ENCODE peak calls at places on chromosomes 6 and 20, in eight cellular contexts. One of them, this sample, is unnamed.

GRCh38 chr6:148760568-148761531 is 14.0 kb downstream of the UST start:
- DNase-seq in HepG2: no peak
- DNase-seq in GM12878: peak; percentile 64
- DNase-seq in stomach: peak; percentile 35
- DNase-seq in HCT116: no peak
- DNase-seq in SK-N-SH: no peak
- DNase-seq in HL-60: peak; percentile 34
- DNase-seq in GM23338: peak; percentile 68
- DNase-seq in this sample: peak; percentile 93

GRCh38 chr6:35719830-35720733 is 16.8 kb upstream of the ARMC12 start:
- DNase-seq in GM23338: peak; percentile 58
- DNase-seq in SK-N-SH: peak; percentile 63
- DNase-seq in GM12878: peak; percentile 70
- DNase-seq in HL-60: peak; percentile 73
- DNase-seq in stomach: no peak
- DNase-seq in HCT116: no peak
- DNase-seq in HepG2: no peak
- DNase-seq in this sample: peak; percentile 79

GRCh38 chr20:35174458-35175216 is 2.8 kb downstream of the PROCR start:
- DNase-seq in GM23338: peak; percentile 81
- DNase-seq in GM12878: no peak
- DNase-seq in SK-N-SH: peak; percentile 74
- DNase-seq in stomach: peak; percentile 64
- DNase-seq in HCT116: no peak
- DNase-seq in HL-60: no peak
- DNase-seq in HepG2: peak; percentile 84
- DNase-seq in this sample: no peak

GRCh38 chr6:158799051-158799792 is 19.9 kb downstream of the EZR start:
- DNase-seq in HL-60: no peak
- DNase-seq in HepG2: peak; percentile 72
- DNase-seq in HCT116: no peak
- DNase-seq in stomach: peak; percentile 73
- DNase-seq in SK-N-SH: peak; percentile 72
- DNase-seq in GM23338: no peak
- DNase-seq in GM12878: no peak
- DNase-seq in this sample: no peak

GRCh38 chr6:140380371-140381218 is 1006.1 kb upstream of the CITED2 start:
- DNase-seq in HepG2: peak; percentile 88
- DNase-seq in stomach: no peak
- DNase-seq in GM12878: no peak
- DNase-seq in HL-60: peak; percentile 46
- DNase-seq in SK-N-SH: no peak
- DNase-seq in GM23338: no peak
- DNase-seq in HCT116: no peak
- DNase-seq in this sample: no peak

GRCh38 chr6:151448623-151449022 is 3.3 kb downstream of the RMND1 start:
- DNase-seq in GM23338: peak; percentile 31
- DNase-seq in HepG2: no peak
- DNase-seq in HL-60: no peak
- DNase-seq in GM12878: no peak
- DNase-seq in HCT116: no peak
- DNase-seq in SK-N-SH: no peak
- DNase-seq in stomach: no peak
- DNase-seq in this sample: no peak

GRCh38 chr6:170152989-170153388 is 137.9 kb downstream of the DLL1 start:
- DNase-seq in GM23338: peak; percentile 65
- DNase-seq in GM12878: no peak
- DNase-seq in HL-60: peak; percentile 21
- DNase-seq in stomach: peak; percentile 85
- DNase-seq in HepG2: peak; percentile 32
- DNase-seq in SK-N-SH: no peak
- DNase-seq in HCT116: peak; percentile 63
- DNase-seq in this sample: no peak

GRCh38 chr20:49892260-49893216 is 22.8 kb downstream of the SPATA2 start:
- DNase-seq in GM12878: no peak
- DNase-seq in HCT116: no peak
- DNase-seq in HepG2: no peak
- DNase-seq in stomach: no peak
- DNase-seq in SK-N-SH: no peak
- DNase-seq in HL-60: peak; percentile 42
- DNase-seq in GM23338: no peak
- DNase-seq in this sample: peak; percentile 61

GRCh38 chr6:1182722-1183521 is 129.0 kb upstream of the FOXQ1 start:
- DNase-seq in stomach: peak; percentile 54
- DNase-seq in SK-N-SH: no peak
- DNase-seq in GM23338: no peak
- DNase-seq in GM12878: no peak
- DNase-seq in HCT116: no peak
- DNase-seq in HepG2: peak; percentile 74
- DNase-seq in HL-60: no peak
- DNase-seq in this sample: no peak

GRCh38 chr6:30156262-30156599 is 4.8 kb downstream of the TRIM10 start:
- DNase-seq in GM12878: no peak
- DNase-seq in HepG2: peak; percentile 49
- DNase-seq in GM23338: no peak
- DNase-seq in SK-N-SH: no peak
- DNase-seq in stomach: no peak
- DNase-seq in HCT116: peak; percentile 82
- DNase-seq in HL-60: no peak
- DNase-seq in this sample: no peak
- TF ChIP-seq POLR2AphosphoS5 in GM12878: no peak
- TF ChIP-seq POLR2AphosphoS5 in HepG2: no peak
- TF ChIP-seq POLR2AphosphoS5 in GM23338: no peak
- TF ChIP-seq POLR2AphosphoS5 in SK-N-SH: no peak
- TF ChIP-seq POLR2AphosphoS5 in stomach: no peak
- TF ChIP-seq POLR2AphosphoS5 in HCT116: peak; percentile 53
- TF ChIP-seq POLR2AphosphoS5 in HL-60: no peak
- TF ChIP-seq POLR2AphosphoS5 in this sample: no peak

DNA sequence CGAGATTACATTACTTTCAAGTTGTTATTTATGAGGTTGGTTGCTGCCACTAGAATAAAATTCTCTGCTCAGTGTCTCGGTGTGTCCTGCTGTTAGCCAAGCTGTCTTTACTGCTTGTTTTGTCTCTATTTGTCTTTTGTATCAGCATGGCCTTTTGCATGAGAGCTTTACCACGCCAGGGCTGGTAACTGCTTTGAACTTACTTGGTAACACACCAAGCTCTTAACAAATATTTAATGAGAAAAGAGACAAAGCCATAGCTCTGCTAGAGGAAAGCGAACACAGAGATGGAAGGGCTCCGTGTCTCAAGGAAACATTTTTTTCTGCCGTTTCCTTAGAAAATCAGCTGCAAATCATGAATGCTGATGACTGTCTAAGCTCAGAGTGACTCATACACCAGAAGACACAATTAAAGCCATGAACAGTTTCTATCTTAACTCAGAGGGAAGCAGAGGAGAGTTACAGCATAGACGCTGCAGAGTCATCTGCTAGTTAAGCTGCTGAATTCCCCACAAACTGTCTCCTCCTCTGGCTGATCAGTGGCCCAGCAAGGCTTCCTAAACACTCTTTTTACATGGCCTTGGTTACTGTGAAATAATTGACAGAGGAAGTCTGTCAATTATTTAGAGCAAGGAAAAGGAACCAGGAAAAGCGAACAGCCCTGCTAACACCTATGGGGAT is 44.8 kb downstream of the AGPAT4 start:
- DNase-seq in HCT116: no peak
- DNase-seq in GM12878: no peak
- DNase-seq in HL-60: no peak
- DNase-seq in SK-N-SH: no peak
- DNase-seq in HepG2: no peak
- DNase-seq in stomach: no peak
- DNase-seq in GM23338: no peak
- DNase-seq in this sample: no peak
- TF ChIP-seq POLR2AphosphoS5 in HCT116: no peak
- TF ChIP-seq POLR2AphosphoS5 in GM12878: no peak
- TF ChIP-seq POLR2AphosphoS5 in HL-60: no peak
- TF ChIP-seq POLR2AphosphoS5 in SK-N-SH: peak; percentile 53
- TF ChIP-seq POLR2AphosphoS5 in HepG2: no peak
- TF ChIP-seq POLR2AphosphoS5 in stomach: no peak
- TF ChIP-seq POLR2AphosphoS5 in GM23338: no peak
- TF ChIP-seq POLR2AphosphoS5 in this sample: peak; percentile 77

DNA sequence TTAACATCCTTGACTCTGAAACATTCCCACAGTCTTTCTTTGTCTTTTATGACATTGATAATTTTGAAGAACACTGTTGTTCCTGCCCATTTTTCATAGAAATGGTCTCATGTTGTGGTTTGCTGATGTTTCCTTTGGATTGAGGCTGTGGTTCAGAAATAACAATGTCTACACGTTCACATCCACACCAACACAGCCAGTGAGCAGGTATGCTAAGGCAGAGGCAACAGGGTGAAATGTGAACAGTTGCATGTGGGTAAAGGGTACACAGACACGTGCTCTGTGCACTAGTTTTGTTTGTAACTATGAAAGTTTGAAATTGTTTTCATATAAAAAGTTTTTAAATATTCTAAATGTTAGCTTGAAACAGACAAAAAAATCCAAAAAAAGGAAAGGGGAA is 78.4 kb downstream of the GINS1 start:
- DNase-seq in HCT116: no peak
- DNase-seq in HepG2: no peak
- DNase-seq in HL-60: no peak
- DNase-seq in stomach: no peak
- DNase-seq in GM23338: no peak
- DNase-seq in SK-N-SH: no peak
- DNase-seq in GM12878: no peak
- DNase-seq in this sample: no peak
- TF ChIP-seq POLR2AphosphoS5 in HCT116: no peak
- TF ChIP-seq POLR2AphosphoS5 in HepG2: no peak
- TF ChIP-seq POLR2AphosphoS5 in HL-60: no peak
- TF ChIP-seq POLR2AphosphoS5 in stomach: no peak
- TF ChIP-seq POLR2AphosphoS5 in GM23338: no peak
- TF ChIP-seq POLR2AphosphoS5 in SK-N-SH: no peak
- TF ChIP-seq POLR2AphosphoS5 in GM12878: no peak
- TF ChIP-seq POLR2AphosphoS5 in this sample: no peak

GRCh38 chr20:41245086-41245707 is 72.3 kb downstream of the ZHX3 start:
- DNase-seq in HL-60: no peak
- DNase-seq in GM12878: no peak
- DNase-seq in HCT116: no peak
- DNase-seq in stomach: no peak
- DNase-seq in GM23338: peak; percentile 77
- DNase-seq in HepG2: peak; percentile 15
- DNase-seq in SK-N-SH: no peak
- DNase-seq in this sample: peak; percentile 71

GRCh38 chr20:41248371-41249024 is 69.0 kb downstream of the ZHX3 start:
- DNase-seq in HCT116: no peak
- DNase-seq in HepG2: no peak
- DNase-seq in stomach: no peak
- DNase-seq in GM12878: no peak
- DNase-seq in SK-N-SH: no peak
- DNase-seq in HL-60: no peak
- DNase-seq in GM23338: no peak
- DNase-seq in this sample: no peak

GRCh38 chr20:41249781-41250281 is 67.7 kb downstream of the ZHX3 start:
- DNase-seq in HCT116: no peak
- DNase-seq in SK-N-SH: peak; percentile 18
- DNase-seq in HepG2: peak; percentile 55
- DNase-seq in GM23338: peak; percentile 91
- DNase-seq in stomach: no peak
- DNase-seq in GM12878: no peak
- DNase-seq in HL-60: no peak
- DNase-seq in this sample: peak; percentile 82

GRCh38 chr20:41247523-41248370 is 69.8 kb downstream of the ZHX3 start:
- DNase-seq in HCT116: no peak
- DNase-seq in SK-N-SH: no peak
- DNase-seq in GM12878: no peak
- DNase-seq in GM23338: no peak
- DNase-seq in HL-60: no peak
- DNase-seq in stomach: no peak
- DNase-seq in HepG2: no peak
- DNase-seq in this sample: no peak

GRCh38 chr20:41249371-41249770 is 68.2 kb downstream of the ZHX3 start:
- DNase-seq in SK-N-SH: no peak
- DNase-seq in GM12878: no peak
- DNase-seq in HepG2: no peak
- DNase-seq in stomach: no peak
- DNase-seq in HCT116: no peak
- DNase-seq in GM23338: no peak
- DNase-seq in HL-60: no peak
- DNase-seq in this sample: peak; percentile 92
- TF ChIP-seq POLR2AphosphoS5 in SK-N-SH: no peak
- TF ChIP-seq POLR2AphosphoS5 in GM12878: no peak
- TF ChIP-seq POLR2AphosphoS5 in HepG2: no peak
- TF ChIP-seq POLR2AphosphoS5 in stomach: peak; percentile 6
- TF ChIP-seq POLR2AphosphoS5 in HCT116: no peak
- TF ChIP-seq POLR2AphosphoS5 in GM23338: no peak
- TF ChIP-seq POLR2AphosphoS5 in HL-60: no peak
- TF ChIP-seq POLR2AphosphoS5 in this sample: peak; percentile 57

GRCh38 chr20:51902933-51903332 is 100.6 kb upstream of the SALL4 start:
- DNase-seq in HCT116: no peak
- DNase-seq in HepG2: no peak
- DNase-seq in HL-60: no peak
- DNase-seq in GM23338: no peak
- DNase-seq in GM12878: no peak
- DNase-seq in stomach: no peak
- DNase-seq in SK-N-SH: no peak
- DNase-seq in this sample: no peak

GRCh38 chr20:51906694-51907093 is 104.4 kb upstream of the SALL4 start:
- DNase-seq in HCT116: no peak
- DNase-seq in GM12878: no peak
- DNase-seq in SK-N-SH: no peak
- DNase-seq in HL-60: no peak
- DNase-seq in stomach: no peak
- DNase-seq in GM23338: no peak
- DNase-seq in HepG2: peak; percentile 39
- DNase-seq in this sample: no peak

GRCh38 chr20:51900443-51900842 is 98.1 kb upstream of the SALL4 start:
- DNase-seq in HCT116: no peak
- DNase-seq in stomach: no peak
- DNase-seq in GM23338: no peak
- DNase-seq in GM12878: no peak
- DNase-seq in HL-60: no peak
- DNase-seq in SK-N-SH: no peak
- DNase-seq in HepG2: no peak
- DNase-seq in this sample: no peak

GRCh38 chr20:51910202-51911050 is 108.1 kb upstream of the SALL4 start:
- DNase-seq in stomach: no peak
- DNase-seq in GM12878: no peak
- DNase-seq in GM23338: peak; percentile 65
- DNase-seq in HL-60: no peak
- DNase-seq in HepG2: no peak
- DNase-seq in SK-N-SH: peak; percentile 36
- DNase-seq in HCT116: no peak
- DNase-seq in this sample: no peak

GRCh38 chr20:51906049-51906448 is 103.7 kb upstream of the SALL4 start:
- DNase-seq in HCT116: no peak
- DNase-seq in stomach: no peak
- DNase-seq in HepG2: no peak
- DNase-seq in GM23338: no peak
- DNase-seq in SK-N-SH: no peak
- DNase-seq in HL-60: no peak
- DNase-seq in GM12878: no peak
- DNase-seq in this sample: no peak
- TF ChIP-seq POLR2AphosphoS5 in HCT116: no peak
- TF ChIP-seq POLR2AphosphoS5 in stomach: no peak
- TF ChIP-seq POLR2AphosphoS5 in HepG2: no peak
- TF ChIP-seq POLR2AphosphoS5 in GM23338: no peak
- TF ChIP-seq POLR2AphosphoS5 in SK-N-SH: no peak
- TF ChIP-seq POLR2AphosphoS5 in HL-60: no peak
- TF ChIP-seq POLR2AphosphoS5 in GM12878: no peak
- TF ChIP-seq POLR2AphosphoS5 in this sample: no peak